ENCODE peak calls at places on chromosomes 12 and 14, in nine cellular contexts. M, G, Y, C, K, N, W, B and T are unnamed samples.

GRCh38 chr14:104140213-104140462 is 1.8 kb downstream of the KIF26A start:
- DNase-seq in M (no peak), G (no peak), Y (no peak), C (peak), K (no peak), N (no peak), W (no peak), B (no peak), T (peak)

GRCh38 chr14:23186913-23187654 is 3.6 kb upstream of the SLC7A8 start:
- DNase-seq in M (no peak), G (no peak), Y (peak), C (no peak), K (no peak), N (no peak), W (peak), B (no peak), T (no peak)

GRCh38 chr12:13222076-13222475 is 25.6 kb downstream of the EMP1 start:
- DNase-seq in M (no peak), G (no peak), Y (no peak), C (no peak), K (no peak), N (peak), W (peak), B (no peak), T (no peak)

GRCh38 chr12:18595406-18595805 is 142.4 kb downstream of the PLCZ1 start:
- DNase-seq in M (no peak), G (no peak), Y (no peak), C (no peak), K (no peak), N (no peak), W (no peak), B (no peak), T (no peak)

GRCh38 chr12:5716221-5716620 is 228.8 kb downstream of the ANO2 start:
- DNase-seq in M (no peak), G (no peak), Y (peak), C (no peak), K (no peak), N (peak), W (no peak), B (no peak), T (no peak)

GRCh38 chr14:93648440-93649168 is 139.7 kb downstream of the PRIMA1 start:
- DNase-seq in M (no peak), G (no peak), Y (no peak), C (no peak), K (no peak), N (no peak), W (no peak), B (no peak), T (no peak)

GRCh38 chr12:43579240-43579639 is 27.2 kb upstream of the ADAMTS20 start:
- DNase-seq in M (no peak), G (no peak), Y (no peak), C (no peak), K (no peak), N (no peak), W (no peak), B (no peak), T (no peak)

GRCh38 chr14:93830753-93831461 is 42.6 kb upstream of the PRIMA1 start:
- DNase-seq in M (no peak), G (no peak), Y (no peak), C (no peak), K (no peak), N (no peak), W (no peak), B (no peak), T (no peak)

GRCh38 chr12:52080403-52081201 is 1.1 kb downstream of the SMIM41 start:
- DNase-seq in M (no peak), G (peak), Y (no peak), C (no peak), K (no peak), N (no peak), W (no peak), B (no peak), T (no peak)

GRCh38 chr14:95295600-95296376 is 23.9 kb downstream of the CLMN start:
- DNase-seq in M (no peak), G (no peak), Y (no peak), C (no peak), K (no peak), N (no peak), W (no peak), B (no peak), T (no peak)

GRCh38 chr12:93819048-93819491 is 141.9 kb downstream of the CRADD start:
- DNase-seq in M (no peak), G (peak), Y (peak), C (peak), K (no peak), N (peak), W (peak), B (peak), T (no peak)

GRCh38 chr12:58489394-58489793 is 430.9 kb downstream of the LRIG3 start:
- DNase-seq in M (no peak), G (no peak), Y (no peak), C (no peak), K (no peak), N (no peak), W (no peak), B (no peak), T (no peak)

GRCh38 chr14:73591690-73592448 is at the start of gene ACOT4:
- DNase-seq in M (no peak), G (peak), Y (peak), C (peak), K (no peak), N (no peak), W (peak), B (no peak), T (peak)

GRCh38 chr12:96036765-96037455 is 1.5 kb upstream of the LTA4H start:
- DNase-seq in M (no peak), G (no peak), Y (peak), C (no peak), K (no peak), N (no peak), W (no peak), B (no peak), T (no peak)

GRCh38 chr14:88323086-88323519 is at the start of gene KCNK10:
- DNase-seq in M (no peak), G (no peak), Y (no peak), C (no peak), K (no peak), N (no peak), W (no peak), B (no peak), T (no peak)

GRCh38 chr12:48106574-48107251 is 834 bp upstream of the SENP1 start:
- DNase-seq in M (no peak), G (no peak), Y (peak), C (no peak), K (no peak), N (no peak), W (no peak), B (no peak), T (no peak)

GRCh38 chr14:21960636-21961035 is 287.0 kb upstream of the OR4E1 start:
- DNase-seq in M (no peak), G (no peak), Y (no peak), C (no peak), K (no peak), N (no peak), W (no peak), B (no peak), T (no peak)

GRCh38 chr12:23084236-23084995 is 459.4 kb downstream of the ETNK1 start:
- DNase-seq in M (no peak), G (no peak), Y (peak), C (no peak), K (no peak), N (no peak), W (no peak), B (no peak), T (peak)

GRCh38 chr14:61033024-61033423 is 52.0 kb downstream of the SLC38A6 start:
- DNase-seq in M (no peak), G (no peak), Y (no peak), C (no peak), K (no peak), N (no peak), W (no peak), B (no peak), T (no peak)

GRCh38 chr14:21070610-21071224 is 613 bp downstream of the ARHGEF40 start:
- DNase-seq in M (no peak), G (peak), Y (peak), C (peak), K (no peak), N (no peak), W (no peak), B (no peak), T (peak)

GRCh38 chr12:48750215-48750614 is 33.7 kb upstream of the CCNT1 start:
- DNase-seq in M (no peak), G (no peak), Y (peak), C (no peak), K (no peak), N (no peak), W (no peak), B (no peak), T (no peak)

GRCh38 chr12:19236656-19237055 is 107.1 kb downstream of the PLEKHA5 start:
- DNase-seq in M (no peak), G (no peak), Y (peak), C (no peak), K (no peak), N (no peak), W (no peak), B (no peak), T (no peak)

GRCh38 chr14:52012635-52013034 is 23.3 kb downstream of the RTRAF start:
- DNase-seq in M (no peak), G (peak), Y (no peak), C (no peak), K (no peak), N (no peak), W (no peak), B (no peak), T (no peak)

GRCh38 chr14:97706814-97707213 is 909.6 kb downstream of the VRK1 start:
- DNase-seq in M (no peak), G (no peak), Y (no peak), C (no peak), K (no peak), N (no peak), W (no peak), B (no peak), T (no peak)

GRCh38 chr12:32159925-32160324 is 53.3 kb downstream of the BICD1 start:
- DNase-seq in M (no peak), G (no peak), Y (peak), C (no peak), K (no peak), N (no peak), W (no peak), B (no peak), T (no peak)

GRCh38 chr12:75735853-75736252 is 224.4 kb upstream of the KRR1 start:
- DNase-seq in M (no peak), G (no peak), Y (no peak), C (no peak), K (no peak), N (no peak), W (peak), B (no peak), T (peak)

GRCh38 chr14:76490735-76491134 is 114.8 kb downstream of the ESRRB start:
- DNase-seq in M (no peak), G (no peak), Y (no peak), C (no peak), K (no peak), N (no peak), W (no peak), B (no peak), T (peak)

GRCh38 chr12:5780536-5780935 is 164.5 kb downstream of the ANO2 start:
- DNase-seq in M (no peak), G (no peak), Y (no peak), C (peak), K (no peak), N (peak), W (no peak), B (no peak), T (no peak)

GRCh38 chr12:8773456-8773855 is 49.0 kb upstream of the A2ML1 start:
- DNase-seq in M (no peak), G (no peak), Y (no peak), C (no peak), K (no peak), N (no peak), W (no peak), B (no peak), T (no peak)

GRCh38 chr14:32808574-32809098 is 130.0 kb upstream of the NPAS3 start:
- DNase-seq in M (no peak), G (no peak), Y (no peak), C (no peak), K (no peak), N (no peak), W (no peak), B (no peak), T (no peak)

GRCh38 chr14:23578560-23579310 is at the start of gene JPH4:
- DNase-seq in M (no peak), G (peak), Y (no peak), C (peak), K (no peak), N (peak), W (peak), B (no peak), T (no peak)

GRCh38 chr14:27557445-27557844 is 959.6 kb upstream of the NOVA1 start:
- DNase-seq in M (no peak), G (no peak), Y (no peak), C (no peak), K (no peak), N (no peak), W (no peak), B (no peak), T (no peak)

GRCh38 chr14:27553820-27554219 is 956.0 kb upstream of the NOVA1 start:
- DNase-seq in M (no peak), G (no peak), Y (no peak), C (no peak), K (no peak), N (no peak), W (no peak), B (no peak), T (no peak)
- TF ChIP-seq CTCF in M (no peak), G (no peak), Y (no peak), C (no peak), K (no peak), N (no peak), W (no peak), B (no peak), T (no peak)

DNA sequence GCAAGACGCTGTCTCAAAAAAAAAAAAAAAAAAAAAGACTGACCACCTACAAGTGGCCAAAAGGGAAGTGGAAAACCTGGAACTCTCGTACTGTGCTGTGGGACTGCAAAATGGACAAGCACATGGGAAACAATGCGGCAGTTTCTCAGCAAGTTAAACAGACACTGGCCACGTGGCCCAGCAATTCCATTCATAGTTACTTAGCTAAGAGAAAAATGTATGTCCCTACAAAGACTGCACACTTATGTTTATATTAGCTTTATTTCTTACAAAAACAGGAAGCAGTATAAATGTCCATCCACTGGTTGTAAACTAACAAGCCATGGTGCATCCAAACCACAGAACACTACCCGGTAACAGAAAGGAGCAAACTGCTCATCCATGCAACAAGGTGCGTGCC is 5.6 kb downstream of the CHFR start:
- DNase-seq in M (no peak), G (no peak), Y (peak), C (no peak), K (no peak), N (no peak), W (no peak), B (no peak), T (no peak)
- TF ChIP-seq POLR2A in M (no peak), G (no peak), Y (no peak), C (no peak), K (no peak), N (no peak), W (no peak), B (no peak), T (no peak)

DNA sequence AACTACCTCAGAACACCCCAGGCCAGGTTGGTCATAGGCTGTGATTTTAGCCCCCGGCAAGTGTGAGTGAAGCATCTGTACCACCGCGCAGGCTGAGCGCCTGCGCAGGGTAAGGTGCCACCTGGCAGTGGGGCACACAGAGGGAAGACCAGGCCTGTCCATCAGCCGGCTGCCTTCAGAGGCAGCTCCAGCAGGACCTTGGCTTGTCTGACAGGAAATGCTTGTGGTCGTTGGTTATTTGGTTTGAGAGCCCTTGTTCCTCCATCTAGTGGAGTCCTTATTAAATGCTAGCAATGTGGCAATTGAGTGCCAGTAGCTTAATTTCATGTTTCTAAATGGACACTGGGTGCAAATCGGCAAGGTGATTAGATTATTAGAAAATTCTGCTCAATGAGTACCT is 27.5 kb downstream of the SLC25A29 start:
- DNase-seq in M (no peak), G (no peak), Y (peak), C (peak), K (no peak), N (no peak), W (no peak), B (no peak), T (no peak)
- TF ChIP-seq CTCF in M (no peak), G (no peak), Y (peak), C (no peak), K (no peak), N (no peak), W (no peak), B (no peak), T (no peak)

GRCh38 chr14:105313381-105314286 is 914 bp upstream of the PACS2 start:
- DNase-seq in M (no peak), G (peak), Y (no peak), C (peak), K (no peak), N (no peak), W (peak), B (no peak), T (peak)

GRCh38 chr14:105315211-105315721 is 718 bp downstream of the PACS2 start:
- DNase-seq in M (no peak), G (peak), Y (no peak), C (peak), K (no peak), N (no peak), W (peak), B (no peak), T (peak)

GRCh38 chr14:105315941-105316562 is 1.5 kb downstream of the PACS2 start:
- DNase-seq in M (no peak), G (no peak), Y (no peak), C (peak), K (no peak), N (no peak), W (no peak), B (no peak), T (no peak)

GRCh38 chr14:105312973-105313372 is 1.6 kb upstream of the PACS2 start:
- DNase-seq in M (no peak), G (no peak), Y (no peak), C (no peak), K (no peak), N (no peak), W (no peak), B (no peak), T (no peak)

DNA sequence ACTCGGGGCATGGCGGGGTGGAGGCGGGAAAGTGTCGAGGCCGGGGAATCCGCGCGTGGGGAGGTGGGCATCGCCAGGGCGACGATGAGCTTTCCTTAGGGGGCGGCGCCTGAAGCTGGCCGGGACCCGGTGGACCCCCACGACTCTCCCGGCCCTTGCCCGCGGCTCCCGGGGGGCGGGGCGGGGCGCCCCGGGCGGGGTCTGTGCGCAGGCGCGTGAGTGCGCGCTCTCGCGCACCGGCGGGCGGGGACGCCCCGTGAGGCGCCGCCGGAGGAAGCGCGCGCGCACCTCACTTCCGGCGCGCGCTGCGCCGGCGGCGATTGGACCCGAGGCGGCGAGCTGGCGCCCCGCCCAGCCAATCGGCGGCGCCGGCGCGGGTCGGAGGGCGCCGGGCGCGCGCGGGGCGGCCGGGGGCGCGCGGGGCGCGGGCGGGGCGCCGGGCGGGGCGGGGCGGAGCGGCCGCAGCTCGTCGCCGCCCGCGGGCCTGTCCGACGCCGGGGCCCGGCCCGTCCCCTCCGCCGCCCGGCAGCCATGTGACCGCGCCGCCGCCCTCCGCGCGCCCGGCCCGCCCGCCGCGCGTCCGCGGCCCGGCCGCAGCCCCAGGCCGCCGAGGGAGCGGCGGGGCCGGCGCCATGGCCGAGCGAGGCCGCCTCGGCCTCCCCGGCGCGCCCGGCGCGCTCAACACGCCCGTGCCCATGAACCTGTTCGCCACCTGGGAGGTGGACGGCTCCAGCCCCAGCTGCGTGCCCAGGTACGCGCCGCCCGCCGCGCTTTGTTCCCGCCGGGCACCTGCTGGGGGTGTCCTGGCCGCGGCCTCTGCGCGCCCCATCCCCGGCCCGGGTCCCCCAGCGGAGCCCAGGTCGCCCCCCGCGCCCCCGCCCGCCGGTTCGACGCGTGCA is at the start of gene PACS2:
- DNase-seq in M (no peak), G (peak), Y (peak), C (peak), K (no peak), N (no peak), W (peak), B (peak), T (peak)
- TF ChIP-seq POLR2A in M (no peak), G (peak), Y (no peak), C (no peak), K (no peak), N (peak), W (no peak), B (peak), T (peak)

GRCh38 chr12:105287408-105287807 is 43.1 kb upstream of the C12orf75 start:
- DNase-seq in M (no peak), G (no peak), Y (no peak), C (no peak), K (no peak), N (no peak), W (no peak), B (no peak), T (no peak)

GRCh38 chr12:105285378-105285777 is 45.1 kb upstream of the C12orf75 start:
- DNase-seq in M (no peak), G (no peak), Y (no peak), C (no peak), K (no peak), N (no peak), W (no peak), B (no peak), T (no peak)

GRCh38 chr12:105291531-105291930 is 39.0 kb upstream of the C12orf75 start:
- DNase-seq in M (no peak), G (no peak), Y (no peak), C (no peak), K (no peak), N (no peak), W (no peak), B (no peak), T (no peak)

GRCh38 chr12:105289114-105289904 is 41.2 kb upstream of the C12orf75 start:
- DNase-seq in M (no peak), G (no peak), Y (peak), C (no peak), K (no peak), N (no peak), W (no peak), B (no peak), T (no peak)

GRCh38 chr12:105288311-105288996 is 42.0 kb upstream of the C12orf75 start:
- DNase-seq in M (no peak), G (no peak), Y (no peak), C (no peak), K (no peak), N (no peak), W (no peak), B (no peak), T (no peak)
- TF ChIP-seq CTCF in M (no peak), G (no peak), Y (no peak), C (no peak), K (no peak), N (no peak), W (no peak), B (no peak), T (no peak)

GRCh38 chr12:4296749-4297148 is 23.2 kb downstream of the CCND2 start:
- DNase-seq in M (no peak), G (no peak), Y (no peak), C (no peak), K (no peak), N (no peak), W (no peak), B (no peak), T (no peak)
- TF ChIP-seq POLR2A in M (no peak), G (no peak), Y (no peak), C (no peak), K (no peak), N (no peak), W (no peak), B (no peak), T (no peak)

GRCh38 chr12:101280006-101280505 is at the start of gene UTP20:
- DNase-seq in M (peak), G (peak), Y (peak), C (peak), K (peak), N (peak), W (peak), B (peak), T (peak)
- TF ChIP-seq CTCF in M (no peak), G (no peak), Y (no peak), C (no peak), K (no peak), N (no peak), W (no peak), B (no peak), T (no peak)